ENCODE peak calls at places on chromosome 3, in six cellular contexts. N, H, U, S, K and X are unnamed samples.

GRCh38 chr3:69352305-69353087 is 33.4 kb downstream of the FRMD4B start:
- DNase-seq in N (no peak), H (no peak), U (no peak), S (no peak), K (no peak), X (no peak)

GRCh38 chr3:144129536-144130214 is 158.1 kb downstream of the DIPK2A start:
- DNase-seq in N (no peak), H (no peak), U (no peak), S (no peak), K (no peak), X (no peak)

GRCh38 chr3:1346386-1346785 is 253.6 kb downstream of the CNTN6 start:
- DNase-seq in N (no peak), H (no peak), U (no peak), S (no peak), K (no peak), X (no peak)

GRCh38 chr3:188947983-188948657 is 223.7 kb upstream of the TPRG1 start:
- DNase-seq in N (peak), H (peak), U (peak), S (peak), K (peak), X (peak)

GRCh38 chr3:83842511-83842910 is 1116.3 kb upstream of the CADM2 start:
- DNase-seq in N (no peak), H (no peak), U (no peak), S (no peak), K (no peak), X (peak)

GRCh38 chr3:127853681-127854080 is 31.4 kb upstream of the MGLL start:
- DNase-seq in N (no peak), H (no peak), U (no peak), S (no peak), K (no peak), X (no peak)

GRCh38 chr3:126126292-126126691 is 42.4 kb upstream of the SLC41A3 start:
- DNase-seq in N (no peak), H (no peak), U (peak), S (no peak), K (peak), X (no peak)

GRCh38 chr3:107217161-107217560 is 160.1 kb upstream of the CCDC54 start:
- DNase-seq in N (peak), H (peak), U (no peak), S (no peak), K (no peak), X (peak)

GRCh38 chr3:48086736-48087470 is 70.7 kb upstream of the MAP4 start:
- DNase-seq in N (peak), H (no peak), U (no peak), S (no peak), K (no peak), X (peak)

GRCh38 chr3:1183320-1184048 is 90.7 kb downstream of the CNTN6 start:
- DNase-seq in N (peak), H (peak), U (no peak), S (no peak), K (no peak), X (peak)

GRCh38 chr3:37537914-37538691 is 323.6 kb upstream of the CTDSPL start:
- DNase-seq in N (peak), H (no peak), U (no peak), S (peak), K (no peak), X (no peak)

GRCh38 chr3:60622349-60622748 is 628.9 kb downstream of the FHIT start:
- DNase-seq in N (no peak), H (no peak), U (no peak), S (no peak), K (no peak), X (no peak)

GRCh38 chr3:31185004-31185357 is 290.5 kb upstream of the GADL1 start:
- DNase-seq in N (peak), H (no peak), U (no peak), S (no peak), K (no peak), X (peak)

GRCh38 chr3:44954962-44955361 is 21.0 kb downstream of the ZDHHC3 start:
- DNase-seq in N (peak), H (no peak), U (no peak), S (no peak), K (no peak), X (peak)

GRCh38 chr3:155391583-155391982 is 98.1 kb upstream of the STRIT1 start:
- DNase-seq in N (peak), H (peak), U (no peak), S (peak), K (no peak), X (peak)

GRCh38 chr3:38574411-38575278 is 74.8 kb downstream of the SCN5A start:
- DNase-seq in N (peak), H (no peak), U (no peak), S (no peak), K (no peak), X (no peak)

GRCh38 chr3:27228805-27229204 is 140.4 kb downstream of the NEK10 start:
- DNase-seq in N (no peak), H (no peak), U (no peak), S (no peak), K (no peak), X (no peak)

GRCh38 chr3:194168994-194169393 is 33.0 kb downstream of the HES1 start:
- DNase-seq in N (no peak), H (no peak), U (no peak), S (no peak), K (no peak), X (no peak)

GRCh38 chr3:171824824-171825221 is 14.5 kb upstream of the PLD1 start:
- DNase-seq in N (no peak), H (no peak), U (no peak), S (no peak), K (no peak), X (no peak)

GRCh38 chr3:116474356-116475200 is 29.3 kb upstream of the LSAMP start:
- DNase-seq in N (no peak), H (no peak), U (no peak), S (no peak), K (no peak), X (no peak)

GRCh38 chr3:6803652-6804051 is 57.3 kb upstream of the GRM7 start:
- DNase-seq in N (no peak), H (no peak), U (no peak), S (no peak), K (no peak), X (no peak)

GRCh38 chr3:168047190-168047795 is 48.4 kb downstream of the GOLIM4 start:
- DNase-seq in N (peak), H (peak), U (no peak), S (no peak), K (no peak), X (peak)

GRCh38 chr3:194536883-194537637 is 50.3 kb upstream of the ATP13A3 start:
- DNase-seq in N (peak), H (no peak), U (peak), S (peak), K (no peak), X (no peak)

GRCh38 chr3:147210676-147211075 is 195.7 kb downstream of the ZIC4 start:
- DNase-seq in N (no peak), H (no peak), U (no peak), S (no peak), K (no peak), X (peak)

GRCh38 chr3:172040078-172040975 is 949 bp downstream of the FNDC3B start:
- DNase-seq in N (peak), H (peak), U (peak), S (peak), K (peak), X (peak)

GRCh38 chr3:171458056-171458856 is 1.9 kb downstream of the TNIK start:
- DNase-seq in N (peak), H (no peak), U (no peak), S (peak), K (peak), X (no peak)

GRCh38 chr3:102069211-102069662 is 219.9 kb downstream of the NFKBIZ start:
- DNase-seq in N (peak), H (peak), U (no peak), S (no peak), K (no peak), X (peak)

GRCh38 chr3:46496745-46497555 is 826 bp upstream of the RTP3 start:
- DNase-seq in N (no peak), H (no peak), U (no peak), S (no peak), K (no peak), X (no peak)
- TF ChIP-seq CTCF in N (peak), H (peak), U (no peak), S (peak), K (peak), X (peak)

GRCh38 chr3:72342450-72342849 is 505.8 kb downstream of the SHQ1 start:
- DNase-seq in N (no peak), H (no peak), U (no peak), S (no peak), K (no peak), X (no peak)

GRCh38 chr3:72341380-72341770 is 506.9 kb downstream of the SHQ1 start:
- DNase-seq in N (no peak), H (no peak), U (no peak), S (no peak), K (no peak), X (no peak)

GRCh38 chr3:72343078-72343477 is 505.2 kb downstream of the SHQ1 start:
- DNase-seq in N (peak), H (peak), U (no peak), S (no peak), K (no peak), X (peak)

GRCh38 chr3:72340476-72341379 is 507.5 kb downstream of the SHQ1 start:
- DNase-seq in N (no peak), H (no peak), U (no peak), S (no peak), K (no peak), X (no peak)

DNA sequence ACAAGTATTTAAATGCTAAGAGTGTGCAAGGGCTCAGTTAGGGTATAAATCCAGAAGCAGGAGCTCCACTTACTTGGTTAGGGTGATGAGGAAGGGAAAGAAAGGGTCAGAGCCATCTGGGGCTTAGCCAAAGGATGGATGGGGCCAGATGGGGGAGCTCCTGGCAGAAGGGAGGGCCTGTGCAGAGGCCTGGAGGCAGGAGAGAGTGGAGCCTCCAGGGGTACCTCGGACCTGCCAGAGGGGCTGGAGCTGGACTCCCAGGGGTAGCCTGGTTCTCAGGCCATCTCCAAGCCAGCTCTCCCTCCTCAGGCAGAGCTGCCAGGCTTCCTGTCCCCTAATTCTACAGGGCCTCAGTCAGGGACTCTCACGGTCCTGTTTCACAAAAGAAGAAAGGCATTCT is 506.3 kb downstream of the SHQ1 start:
- DNase-seq in N (no peak), H (no peak), U (no peak), S (no peak), K (no peak), X (no peak)
- TF ChIP-seq CTCF in N (no peak), H (no peak), U (no peak), S (no peak), K (no peak), X (no peak)

GRCh38 chr3:9717050-9717555 is 13.5 kb downstream of the CPNE9 start:
- DNase-seq in N (no peak), H (no peak), U (no peak), S (no peak), K (no peak), X (no peak)

GRCh38 chr3:9715127-9715526 is 11.5 kb downstream of the CPNE9 start:
- DNase-seq in N (no peak), H (no peak), U (no peak), S (no peak), K (no peak), X (no peak)

GRCh38 chr3:9717563-9717962 is 13.9 kb downstream of the CPNE9 start:
- DNase-seq in N (no peak), H (no peak), U (no peak), S (no peak), K (no peak), X (no peak)

GRCh38 chr3:9718118-9718517 is 13.4 kb upstream of the BRPF1 start:
- DNase-seq in N (no peak), H (no peak), U (no peak), S (no peak), K (no peak), X (no peak)

GRCh38 chr3:9715764-9716437 is 12.3 kb downstream of the CPNE9 start:
- DNase-seq in N (peak), H (peak), U (peak), S (peak), K (no peak), X (peak)
- TF ChIP-seq CTCF in N (peak), H (peak), U (peak), S (peak), K (peak), X (peak)

GRCh38 chr3:184040010-184040409 is 8.5 kb downstream of the HTR3D start:
- DNase-seq in N (peak), H (peak), U (no peak), S (no peak), K (no peak), X (no peak)
- TF ChIP-seq CTCF in N (peak), H (peak), U (peak), S (peak), K (peak), X (peak)

GRCh38 chr3:187900961-187901755 is 155.9 kb upstream of the BCL6 start:
- DNase-seq in N (no peak), H (no peak), U (no peak), S (no peak), K (no peak), X (no peak)
- TF ChIP-seq CTCF in N (no peak), H (no peak), U (no peak), S (no peak), K (no peak), X (no peak)

GRCh38 chr3:71210257-71211002 is 373.1 kb downstream of the FOXP1 start:
- DNase-seq in N (peak), H (peak), U (no peak), S (peak), K (no peak), X (peak)
- TF ChIP-seq CTCF in N (peak), H (peak), U (no peak), S (no peak), K (no peak), X (peak)